ENCODE peak calls at places on chromosome 2, in four cellular contexts. X, Z, L and W are unnamed samples.

GRCh38 chr2:10423400-10423774 is 24.7 kb downstream of the ODC1 start:
- DNase-seq in X (no peak), Z (no peak), L (no peak), W (no peak)

GRCh38 chr2:173997269-173997668 is 32.1 kb upstream of the SP3 start:
- DNase-seq in X (peak; percentile 89), Z (peak; percentile 36), L (no peak), W (peak; percentile 81)

GRCh38 chr2:147331790-147332419 is 512.9 kb upstream of the ACVR2A start:
- DNase-seq in X (no peak), Z (peak; percentile 26), L (no peak), W (no peak)

GRCh38 chr2:64731746-64732145 is 78.0 kb upstream of the SERTAD2 start:
- DNase-seq in X (no peak), Z (no peak), L (no peak), W (peak; percentile 59)

GRCh38 chr2:197195591-197195990 is 115.0 kb downstream of the ANKRD44 start:
- DNase-seq in X (no peak), Z (no peak), L (peak; percentile 44), W (no peak)

GRCh38 chr2:186058604-186059003 is 320.0 kb downstream of the FSIP2 start:
- DNase-seq in X (no peak), Z (no peak), L (no peak), W (no peak)

GRCh38 chr2:96864343-96865091 is 5.4 kb downstream of the SEMA4C start:
- DNase-seq in X (peak; percentile 47), Z (no peak), L (no peak), W (peak; percentile 48)

GRCh38 chr2:207260021-207260420 is 94.3 kb upstream of the KLF7 start:
- DNase-seq in X (no peak), Z (peak; percentile 38), L (no peak), W (no peak)

GRCh38 chr2:48205137-48205798 is 299.0 kb upstream of the FBXO11 start:
- DNase-seq in X (no peak), Z (no peak), L (no peak), W (no peak)

GRCh38 chr2:100411841-100412292 is 5.6 kb downstream of the CHST10 start:
- DNase-seq in X (no peak), Z (no peak), L (no peak), W (no peak)

GRCh38 chr2:46352621-46353020 is 55.4 kb downstream of the EPAS1 start:
- DNase-seq in X (no peak), Z (no peak), L (no peak), W (no peak)

GRCh38 chr2:241009601-241010530 is 11.4 kb downstream of the SNED1 start:
- DNase-seq in X (peak; percentile 63), Z (peak; percentile 86), L (peak; percentile 81), W (peak; percentile 81)

GRCh38 chr2:142944721-142945120 is 67.3 kb downstream of the KYNU start:
- DNase-seq in X (no peak), Z (peak; percentile 40), L (no peak), W (no peak)

GRCh38 chr2:147420517-147420916 is 424.3 kb upstream of the ACVR2A start:
- DNase-seq in X (no peak), Z (no peak), L (no peak), W (no peak)

GRCh38 chr2:79099140-79099686 is 11.4 kb upstream of the REG1B start:
- DNase-seq in X (no peak), Z (no peak), L (no peak), W (no peak)

GRCh38 chr2:132757002-132757598 is 87.1 kb upstream of the LYPD1 start:
- DNase-seq in X (no peak), Z (peak; percentile 22), L (no peak), W (no peak)

GRCh38 chr2:207428573-207428972 is 101.2 kb upstream of the CREB1 start:
- DNase-seq in X (no peak), Z (no peak), L (no peak), W (no peak)

GRCh38 chr2:226796840-226797288 is 2.8 kb downstream of the IRS1 start:
- DNase-seq in X (peak; percentile 83), Z (no peak), L (no peak), W (no peak)

GRCh38 chr2:9249036-9249800 is 42.6 kb downstream of the ASAP2 start:
- DNase-seq in X (no peak), Z (peak; percentile 70), L (no peak), W (no peak)

GRCh38 chr2:234308814-234309195 is 188.1 kb downstream of the ARL4C start:
- DNase-seq in X (no peak), Z (peak; percentile 90), L (peak; percentile 78), W (no peak)

GRCh38 chr2:92326-92725 is 46.0 kb upstream of the FAM110C start:
- DNase-seq in X (no peak), Z (no peak), L (no peak), W (no peak)

GRCh38 chr2:132977812-132978529 is 308.0 kb upstream of the LYPD1 start:
- DNase-seq in X (no peak), Z (peak; percentile 79), L (no peak), W (no peak)

GRCh38 chr2:100070078-100070477 is 72.3 kb downstream of the AFF3 start:
- DNase-seq in X (no peak), Z (peak; percentile 39), L (no peak), W (no peak)

GRCh38 chr2:38636069-38636468 is 29.8 kb upstream of the GALM start:
- DNase-seq in X (no peak), Z (no peak), L (no peak), W (no peak)

GRCh38 chr2:151989378-151989777 is 109.5 kb downstream of the CACNB4 start:
- DNase-seq in X (no peak), Z (no peak), L (no peak), W (no peak)

GRCh38 chr2:231571810-231572209 is 20.9 kb upstream of the TEX44 start:
- DNase-seq in X (no peak), Z (no peak), L (no peak), W (no peak)

GRCh38 chr2:43585708-43586107 is 10.1 kb downstream of the THADA start:
- DNase-seq in X (no peak), Z (no peak), L (no peak), W (no peak)
- H3K36me3 ChIP-seq in X (peaks cover 97% of the 10 kb centered on the region), Z (no peaks in the 10 kb centered on the region), L (peaks cover 11% of the 10 kb centered on the region), W (peaks cover 3% of the 10 kb centered on the region)

GRCh38 chr2:191892391-191892790 is 45.5 kb upstream of the CAVIN2 start:
- DNase-seq in X (no peak), Z (peak; percentile 81), L (no peak), W (no peak)
- H3K4me3 ChIP-seq in X (no peak overlapping the region), Z (no peak overlapping the region), L (no peak overlapping the region), W (no peak overlapping the region)

GRCh38 chr2:134432438-134432883 is 178.6 kb downstream of the MGAT5 start:
- DNase-seq in X (no peak), Z (no peak), L (no peak), W (no peak)

GRCh38 chr2:134433469-134433868 is 179.6 kb downstream of the MGAT5 start:
- DNase-seq in X (no peak), Z (no peak), L (no peak), W (no peak)

GRCh38 chr2:134431837-134432437 is 178.1 kb downstream of the MGAT5 start:
- DNase-seq in X (no peak), Z (peak; percentile 63), L (no peak), W (no peak)

GRCh38 chr2:134426721-134427120 is 172.8 kb downstream of the MGAT5 start:
- DNase-seq in X (no peak), Z (no peak), L (no peak), W (no peak)

GRCh38 chr2:134429886-134430285 is 176.0 kb downstream of the MGAT5 start:
- DNase-seq in X (no peak), Z (no peak), L (no peak), W (no peak)
- H3K36me3 ChIP-seq in X (no peaks in the 10 kb centered on the region), Z (peaks cover 14% of the 10 kb centered on the region), L (peaks cover 32% of the 10 kb centered on the region), W (no peaks in the 10 kb centered on the region)

GRCh38 chr2:125318740-125319139 is 1293.7 kb downstream of the CNTNAP5 start:
- DNase-seq in X (no peak), Z (no peak), L (no peak), W (no peak)

GRCh38 chr2:125330133-125330532 is 1305.0 kb downstream of the CNTNAP5 start:
- DNase-seq in X (no peak), Z (no peak), L (no peak), W (no peak)

DNA sequence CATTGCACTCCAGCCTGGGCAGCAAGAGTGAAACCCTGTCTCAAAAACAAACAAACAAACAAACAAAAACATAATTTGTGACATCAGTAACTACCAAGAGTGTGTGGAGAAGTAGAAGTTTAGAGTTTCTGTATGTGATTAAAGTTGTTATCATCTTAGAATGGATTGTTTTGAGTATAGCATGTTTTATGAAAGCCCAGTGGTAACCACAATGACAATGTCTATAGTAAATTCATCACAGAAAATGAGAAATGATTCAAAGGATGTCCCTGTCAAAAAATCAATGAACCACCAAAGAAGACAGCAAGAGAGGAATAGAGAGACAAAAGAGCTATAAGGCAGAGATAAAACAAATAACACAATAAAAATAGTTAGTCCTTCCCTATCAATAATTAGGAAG is 1299.2 kb downstream of the CNTNAP5 start:
- DNase-seq in X (no peak), Z (no peak), L (no peak), W (no peak)
- H3K4me3 ChIP-seq in X (no peak overlapping the region), Z (no peak overlapping the region), L (no peak overlapping the region), W (no peak overlapping the region)

DNA sequence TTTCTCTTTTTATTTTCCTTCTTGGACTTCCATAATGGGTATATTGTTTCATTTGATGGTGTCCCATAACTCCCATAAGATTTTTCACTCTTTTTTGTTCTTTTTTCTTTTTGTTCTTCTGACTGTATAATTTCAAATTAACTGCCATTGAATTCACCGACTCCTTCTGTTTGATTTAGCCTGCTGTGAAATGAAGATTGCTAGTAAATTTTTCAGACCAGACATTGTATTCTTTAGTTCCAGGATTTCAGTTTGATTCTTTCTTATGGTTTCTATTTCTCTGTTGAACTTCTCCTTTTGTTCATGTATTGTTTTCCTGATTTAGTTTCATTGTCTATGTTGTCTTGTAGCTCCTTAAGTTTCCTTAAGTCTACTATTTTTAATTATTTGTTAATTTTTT is 87.6 kb upstream of the SPOPL start:
- DNase-seq in X (no peak), Z (no peak), L (no peak), W (no peak)
- H3K36me3 ChIP-seq in X (no peaks in the 10 kb centered on the region), Z (no peaks in the 10 kb centered on the region), L (no peaks in the 10 kb centered on the region), W (no peaks in the 10 kb centered on the region)

GRCh38 chr2:25215948-25216679 is 47.7 kb upstream of the POMC start:
- DNase-seq in X (peak; percentile 85), Z (peak; percentile 78), L (peak; percentile 87), W (peak; percentile 92)

GRCh38 chr2:25219621-25220020 is 51.2 kb upstream of the POMC start:
- DNase-seq in X (no peak), Z (no peak), L (no peak), W (no peak)

GRCh38 chr2:25213229-25213628 is 44.8 kb upstream of the POMC start:
- DNase-seq in X (no peak), Z (no peak), L (no peak), W (no peak)

GRCh38 chr2:25218134-25218533 is 49.8 kb upstream of the POMC start:
- DNase-seq in X (no peak), Z (no peak), L (no peak), W (no peak)

DNA sequence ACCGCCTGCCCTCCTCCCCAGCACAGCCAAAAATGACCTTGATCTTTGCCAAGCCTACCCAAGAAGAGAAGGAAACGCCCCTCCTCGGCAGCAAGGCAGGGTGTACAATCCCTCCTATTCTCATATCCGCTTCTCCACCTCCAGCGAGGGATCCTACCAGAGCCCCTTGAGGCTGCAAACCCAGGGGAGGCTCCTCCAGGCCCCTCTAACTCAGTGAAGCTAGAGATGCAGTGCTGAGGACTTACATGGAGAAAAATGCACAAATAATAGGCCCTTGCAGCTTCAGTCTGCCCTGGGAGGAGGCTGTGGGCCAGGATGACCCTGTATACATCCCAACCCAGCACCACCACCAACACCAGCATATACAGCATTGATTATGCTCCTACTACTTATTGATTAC is 46.9 kb upstream of the POMC start:
- DNase-seq in X (no peak), Z (no peak), L (no peak), W (peak; percentile 45)
- H3K4me3 ChIP-seq in X (no peak overlapping the region), Z (no peak overlapping the region), L (no peak overlapping the region), W (no peak overlapping the region)